ENCODE peak calls at places on chromosomes 7 and 10, in ten cellular contexts. T, K, V, F, S, P, H, O, Z and A are unnamed samples.

GRCh38 chr10:69862882-69863530 is 61.3 kb downstream of the COL13A1 start:
- DNase-seq in P (no peak), F (no peak), K (no peak), Z (no peak), S (no peak), O (no peak), T (no peak), V (no peak), H (no peak), A (no peak)

GRCh38 chr7:97595439-97595838 is 136.4 kb upstream of the TAC1 start:
- DNase-seq in P (no peak), Z (no peak), K (no peak), O (no peak), T (no peak), F (no peak), V (no peak), S (no peak), H (no peak), A (no peak)

GRCh38 chr10:75108684-75109458 is 2.6 kb upstream of the SAMD8 start:
- DNase-seq in V (peak; percentile 48), O (no peak), P (no peak), Z (peak; percentile 51), F (peak; percentile 85), S (no peak), K (no peak), H (no peak), T (peak; percentile 38), A (no peak)

GRCh38 chr7:38801786-38802185 is 107.2 kb downstream of the VPS41 start:
- DNase-seq in P (no peak), V (no peak), T (peak; percentile 21), Z (no peak), K (no peak), S (no peak), O (no peak), F (no peak), H (no peak), A (no peak)

GRCh38 chr10:7317799-7318446 is 92.9 kb downstream of the SFMBT2 start:
- DNase-seq in T (no peak), F (no peak), Z (no peak), K (no peak), S (no peak), H (no peak), V (no peak), P (no peak), O (no peak), A (no peak)

GRCh38 chr7:94044806-94045205 is 40.7 kb upstream of the BET1 start:
- DNase-seq in S (no peak), P (no peak), H (no peak), K (no peak), T (no peak), V (no peak), Z (no peak), O (no peak), F (no peak), A (no peak)

GRCh38 chr7:129646369-129647021 is 35.0 kb downstream of the NRF1 start:
- DNase-seq in K (no peak), S (no peak), O (no peak), Z (no peak), T (no peak), F (no peak), P (no peak), H (no peak), V (peak; percentile 11), A (no peak)

GRCh38 chr10:110544958-110545537 is 22.4 kb upstream of the SMC3 start:
- DNase-seq in H (peak; percentile 98), P (no peak), V (no peak), F (no peak), K (no peak), O (no peak), S (no peak), Z (no peak), T (peak; percentile 76), A (no peak)

GRCh38 chr7:27064169-27064568 is 31.6 kb downstream of the HOXA1 start:
- DNase-seq in V (no peak), K (no peak), O (no peak), T (no peak), P (no peak), H (peak; percentile 45), S (no peak), Z (no peak), F (no peak), A (peak; percentile 14)

GRCh38 chr10:48604408-48605263 is at the start of gene ARHGAP22:
- DNase-seq in Z (peak; percentile 41), H (peak; percentile 34), P (peak; percentile 62), S (no peak), O (peak; percentile 22), V (peak; percentile 41), T (peak; percentile 43), F (peak; percentile 86), K (no peak), A (no peak)

GRCh38 chr10:124003070-124003419 is 90.4 kb downstream of the CHST15 start:
- DNase-seq in F (peak; percentile 29), Z (no peak), V (no peak), O (peak; percentile 13), T (no peak), S (no peak), P (no peak), H (no peak), K (no peak), A (no peak)

GRCh38 chr7:134920026-134920758 is 66.1 kb upstream of the AGBL3 start:
- DNase-seq in Z (no peak), O (no peak), F (no peak), K (peak; percentile 88), P (no peak), H (peak; percentile 97), V (no peak), T (peak; percentile 87), S (no peak), A (peak; percentile 72)

GRCh38 chr10:32943854-32944661 is 14.0 kb downstream of the ITGB1 start:
- DNase-seq in Z (peak; percentile 31), S (no peak), V (no peak), K (no peak), H (no peak), P (peak; percentile 68), O (no peak), T (no peak), F (no peak), A (no peak)

GRCh38 chr7:157008206-157009169 is 2.0 kb downstream of the MNX1 start:
- DNase-seq in T (no peak), P (peak; percentile 50), Z (no peak), S (no peak), F (peak; percentile 80), H (no peak), O (no peak), K (no peak), V (no peak), A (no peak)

GRCh38 chr7:87001214-87001613 is 58.2 kb downstream of the ELAPOR2 start:
- DNase-seq in O (peak; percentile 51), S (no peak), P (no peak), V (no peak), F (no peak), T (peak; percentile 38), H (no peak), Z (no peak), K (no peak), A (no peak)

DNA sequence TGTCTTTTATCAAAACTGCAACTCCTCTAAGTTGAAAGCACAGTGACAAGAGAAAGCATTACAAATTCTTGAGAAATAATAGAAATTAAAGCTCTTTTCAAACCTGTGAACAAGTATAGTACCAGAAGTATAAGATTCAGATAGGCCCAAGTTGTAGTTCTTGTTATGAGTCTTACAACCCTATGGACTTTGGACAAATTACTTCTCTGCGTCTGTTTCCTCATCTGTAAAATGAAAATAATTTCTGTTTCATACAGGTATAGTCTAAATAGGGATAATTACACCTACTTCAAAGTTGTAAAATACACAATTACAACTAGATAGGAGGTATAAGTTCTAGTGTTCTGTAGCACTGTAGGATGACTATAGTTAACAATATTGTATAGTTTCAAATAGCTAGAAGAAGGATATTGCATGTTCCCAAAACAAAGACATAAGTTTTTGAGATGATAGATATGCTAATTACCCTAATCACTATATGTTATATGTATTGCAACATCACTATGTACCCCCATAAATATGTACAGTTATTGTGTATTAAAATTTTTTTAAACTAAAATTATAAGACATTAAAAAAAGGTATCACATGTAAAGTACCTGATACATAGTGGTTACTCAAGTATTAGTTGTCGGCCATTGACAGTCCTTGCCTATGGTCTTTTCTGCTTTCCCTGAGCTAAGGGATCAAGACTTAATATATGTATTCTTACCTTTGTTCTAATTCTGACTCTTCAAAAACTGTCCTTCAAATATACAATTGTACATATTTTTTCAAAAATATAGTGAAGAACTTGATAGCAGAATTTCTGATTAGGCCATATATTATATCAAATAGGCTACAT is 1.8 kb upstream of the WASL start:
- DNase-seq in F (no peak), T (no peak), H (no peak), P (no peak), V (no peak), K (no peak), O (no peak), S (no peak), Z (no peak), A (no peak)
- H3K4me3 ChIP-seq in F (no peak overlapping the region), T (peak overlapping the region; percentile 93), H (no peak overlapping the region), P (no peak overlapping the region), V (peak overlapping the region; percentile 89), K (peak overlapping the region; percentile 79), O (no peak overlapping the region), S (no peak overlapping the region), Z (no peak overlapping the region), A (peak overlapping the region; percentile 77)

DNA sequence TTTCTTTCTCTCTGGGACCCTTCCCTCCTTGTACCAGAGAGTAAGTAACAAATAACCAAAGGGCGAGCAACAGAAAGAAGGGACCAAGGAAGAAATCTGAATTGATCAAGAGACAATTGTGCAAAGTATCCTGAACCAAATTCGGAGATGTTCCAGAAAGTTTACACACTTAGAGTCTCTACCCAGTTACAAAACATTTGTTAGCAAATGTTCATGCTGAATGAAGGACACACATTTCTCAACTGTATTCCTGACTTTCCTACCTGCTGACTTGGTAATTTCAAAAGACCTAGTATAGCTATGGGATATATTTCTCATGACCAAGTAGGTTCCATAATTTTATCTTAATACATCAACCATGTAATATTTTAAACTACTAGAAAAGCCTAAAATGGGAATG is 37.4 kb downstream of the LYZL1 start:
- DNase-seq in T (no peak), K (no peak), P (no peak), Z (no peak), H (no peak), O (no peak), S (no peak), V (no peak), F (no peak), A (no peak)
- TF ChIP-seq CTCF in T (no peak), K (no peak), P (no peak), Z (no peak), H (no peak), O (no peak), S (no peak), V (no peak), F (no peak), A (no peak)

GRCh38 chr7:121082400-121083101 is 94.0 kb downstream of the CPED1 start:
- DNase-seq in F (no peak), O (no peak), Z (no peak), V (no peak), T (no peak), K (no peak), H (no peak), P (no peak), S (no peak), A (no peak)
- H3K4me3 ChIP-seq in F (no peak overlapping the region), O (no peak overlapping the region), Z (no peak overlapping the region), V (no peak overlapping the region), T (no peak overlapping the region), K (no peak overlapping the region), H (no peak overlapping the region), P (no peak overlapping the region), S (no peak overlapping the region), A (no peak overlapping the region)

DNA sequence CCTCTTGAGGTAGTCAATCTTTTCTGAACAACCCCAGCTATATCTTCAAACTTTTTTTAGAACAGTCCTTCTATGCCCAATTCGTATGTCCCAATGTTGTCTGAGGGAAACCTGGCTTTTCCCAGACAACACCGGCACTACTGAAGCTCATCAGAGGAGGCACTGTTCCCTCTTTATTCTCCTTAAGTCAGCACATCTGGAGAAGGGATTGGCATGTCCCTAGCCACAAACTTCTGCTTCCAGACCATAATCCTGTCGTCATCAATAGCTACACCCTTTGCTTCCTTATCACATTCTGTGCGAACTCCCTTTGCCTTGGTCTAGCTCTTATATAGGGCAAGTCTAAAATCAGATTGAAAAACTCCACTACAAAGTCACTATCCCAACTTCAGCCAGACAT is 22.9 kb downstream of the PON3 start:
- DNase-seq in O (no peak), Z (no peak), S (no peak), T (no peak), F (no peak), H (no peak), K (no peak), P (no peak), V (no peak), A (no peak)
- TF ChIP-seq CTCF in O (no peak), Z (no peak), S (no peak), T (no peak), F (no peak), H (no peak), K (no peak), P (no peak), V (no peak), A (no peak)